ENCODE peak calls at places on chromosomes 4 and X, in ten cellular contexts. I is spleen; F is esophagus squamous epithelium; M is endothelial cell of umbilical vein; X is AG09319; T is psoas muscle; J is CD4-positive, alpha-beta T cell; L is A549; H is hepatocyte; P is endodermal cell. B is an unnamed sample.

GRCh38 chr4:22625301-22625700 is 67.4 kb upstream of the GBA3 start:
- DNase-seq in I (no peak), F (no peak), M (no peak), X (no peak), T (no peak), J (no peak), L (no peak), H (no peak), P (peak), B (no peak)

GRCh38 chrX:2584216-2584615 is 83.4 kb upstream of the DHRSX start:
- DNase-seq in I (no peak), F (no peak), M (no peak), X (no peak), T (no peak), J (no peak), L (no peak), H (no peak), P (peak), B (peak)

GRCh38 chr4:19722404-19722803 is 529.3 kb upstream of the SLIT2 start:
- DNase-seq in I (no peak), F (no peak), M (peak), X (no peak), T (no peak), J (no peak), L (no peak), H (no peak), P (no peak), B (no peak)

GRCh38 chrX:132401935-132402334 is 86.9 kb downstream of the MBNL3 start:
- DNase-seq in I (no peak), F (no peak), M (no peak), X (no peak), T (no peak), J (no peak), L (no peak), H (no peak), P (no peak), B (no peak)

GRCh38 chr4:55553442-55553841 is 6.7 kb upstream of the CLOCK start:
- DNase-seq in I (no peak), F (no peak), M (no peak), X (peak), T (no peak), J (no peak), L (no peak), H (no peak), P (peak), B (no peak)

GRCh38 chrX:153782324-153782723 is 1.5 kb downstream of the SRPK3 start:
- DNase-seq in I (no peak), F (no peak), M (no peak), X (no peak), T (no peak), J (no peak), L (no peak), H (no peak), P (peak), B (no peak)

GRCh38 chr4:185256444-185256843 is 47.0 kb downstream of the SNX25 start:
- DNase-seq in I (no peak), F (no peak), M (no peak), X (no peak), T (no peak), J (no peak), L (no peak), H (no peak), P (no peak), B (no peak)

GRCh38 chr4:174865418-174865985 is 36.5 kb upstream of the GLRA3 start:
- DNase-seq in I (no peak), F (no peak), M (no peak), X (no peak), T (no peak), J (no peak), L (no peak), H (no peak), P (no peak), B (no peak)

GRCh38 chr4:52655505-52655904 is 3.6 kb downstream of the USP46 start:
- DNase-seq in I (no peak), F (no peak), M (no peak), X (no peak), T (no peak), J (no peak), L (no peak), H (no peak), P (no peak), B (no peak)

GRCh38 chr4:87978656-87979055 is 3.1 kb downstream of the SPP1 start:
- DNase-seq in I (no peak), F (no peak), M (no peak), X (no peak), T (no peak), J (no peak), L (no peak), H (no peak), P (no peak), B (no peak)

DNA sequence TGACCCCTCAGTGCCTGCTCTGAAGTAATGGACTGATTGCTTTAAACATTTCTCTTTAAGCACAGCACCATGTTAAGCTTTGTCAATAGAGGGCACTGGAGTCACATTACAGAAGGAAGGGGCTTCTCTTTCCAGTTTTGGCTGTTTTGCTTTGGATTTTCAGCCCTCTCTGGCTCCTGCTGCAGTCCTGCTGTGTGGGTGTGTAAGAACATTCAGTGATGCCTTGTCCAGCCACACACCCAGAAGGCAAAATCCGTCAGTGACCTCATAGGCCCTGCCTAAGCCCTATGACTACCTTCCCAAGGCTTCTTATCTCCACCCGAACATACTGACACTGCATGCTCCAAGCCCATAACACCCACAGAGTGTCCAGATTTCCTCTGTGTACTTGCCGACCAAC is 215.3 kb upstream of the CTSO start:
- DNase-seq in I (no peak), F (no peak), M (peak), X (peak), T (no peak), J (no peak), L (no peak), H (peak), P (peak), B (peak)
- TF ChIP-seq CTCF in I (no peak), F (no peak), M (peak), X (peak), T (no peak), J (no peak), L (peak), H (peak), P (peak), B (peak)

DNA sequence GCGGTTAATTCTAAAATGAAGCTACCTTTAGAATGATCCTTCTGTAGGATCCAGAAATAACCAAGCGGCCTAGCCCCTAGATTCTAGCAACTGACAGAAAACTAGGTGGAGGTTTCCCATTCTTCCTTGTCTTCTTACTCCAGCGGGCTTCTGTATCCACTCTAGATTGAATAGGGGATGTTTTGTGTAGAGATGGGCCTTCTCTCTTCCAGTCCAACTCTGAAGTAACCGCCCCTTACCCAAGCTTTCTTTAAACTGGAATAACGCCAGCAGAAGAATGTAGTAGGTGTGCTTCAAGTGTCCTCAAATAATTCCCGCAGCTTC is 386 bp upstream of the TMEM184C start:
- DNase-seq in I (no peak), F (no peak), M (no peak), X (no peak), T (no peak), J (no peak), L (no peak), H (no peak), P (no peak), B (no peak)
- TF ChIP-seq CTCF in I (no peak), F (no peak), M (no peak), X (no peak), T (no peak), J (no peak), L (no peak), H (no peak), P (no peak), B (no peak)

GRCh38 chr4:173834151-173834550 is 304.1 kb upstream of the HAND2 start:
- DNase-seq in I (no peak), F (no peak), M (no peak), X (no peak), T (no peak), J (no peak), L (peak), H (no peak), P (no peak), B (no peak)
- TF ChIP-seq CTCF in I (no peak), F (no peak), M (no peak), X (no peak), T (no peak), J (no peak), L (no peak), H (no peak), P (peak), B (no peak)

DNA sequence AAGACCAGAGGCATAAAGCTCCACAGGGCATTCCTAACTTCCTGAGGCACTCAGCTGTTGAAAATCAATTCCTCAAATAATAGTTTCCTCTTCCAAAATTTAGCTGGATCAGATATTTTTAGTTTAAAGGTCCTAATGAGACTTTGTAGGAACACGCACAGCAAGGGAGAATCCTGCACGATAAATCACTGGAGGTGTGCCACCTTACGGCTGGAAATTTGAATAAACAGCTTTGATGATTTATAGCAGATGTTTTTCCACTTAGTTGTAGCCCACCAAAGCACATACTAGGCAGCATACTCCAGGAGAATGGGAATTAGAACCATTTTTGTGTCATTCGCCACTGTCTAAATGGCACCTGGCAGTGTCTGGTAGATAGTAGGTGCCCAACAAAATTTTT is 504.1 kb upstream of the ZFP42 start:
- DNase-seq in I (no peak), F (no peak), M (no peak), X (no peak), T (no peak), J (no peak), L (no peak), H (no peak), P (no peak), B (no peak)
- TF ChIP-seq CTCF in I (no peak), F (no peak), M (no peak), X (no peak), T (no peak), J (no peak), L (no peak), H (no peak), P (no peak), B (no peak)

DNA sequence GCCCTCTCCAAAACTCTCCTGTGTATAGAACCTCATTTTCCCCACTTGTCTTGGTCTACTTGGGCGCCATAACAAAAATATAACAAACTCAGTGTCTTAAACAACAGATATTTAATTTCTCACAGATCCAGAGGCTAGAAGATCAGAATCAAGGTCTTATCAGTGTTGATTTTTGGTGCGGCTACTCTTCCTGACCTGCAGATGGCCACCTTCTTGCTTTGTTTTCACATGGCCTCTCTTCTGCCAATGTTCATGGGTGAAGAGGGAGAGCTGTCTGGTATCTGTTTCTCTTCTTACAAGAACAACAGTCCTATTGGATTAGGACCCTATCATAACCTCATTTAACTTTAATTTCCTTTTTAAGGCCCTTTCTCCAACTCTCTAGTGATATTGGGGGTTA is 177.3 kb downstream of the PABPC4L start:
- DNase-seq in I (no peak), F (no peak), M (peak), X (no peak), T (no peak), J (no peak), L (no peak), H (peak), P (no peak), B (no peak)
- TF ChIP-seq CTCF in I (no peak), F (no peak), M (peak), X (peak), T (no peak), J (no peak), L (peak), H (peak), P (peak), B (peak)

DNA sequence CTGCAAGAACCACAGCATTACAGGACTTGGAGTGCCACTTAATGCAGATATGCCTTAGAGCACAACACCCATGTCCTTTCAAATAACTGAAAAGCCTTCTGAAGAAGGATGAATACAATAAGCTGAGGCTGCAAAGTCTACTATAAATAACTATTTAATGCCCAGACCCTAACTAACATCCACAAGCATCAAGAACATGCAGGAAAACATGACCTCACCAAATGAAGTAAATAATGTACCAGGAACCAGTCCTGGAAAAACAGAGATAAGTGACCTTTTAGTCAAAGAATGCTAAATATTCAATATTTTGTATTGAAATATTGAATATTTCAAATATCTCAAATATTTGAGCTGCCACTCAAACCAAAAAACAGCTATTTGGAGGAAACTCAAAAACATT is 16.9 kb downstream of the ACTRT1 start:
- DNase-seq in I (no peak), F (no peak), M (peak), X (no peak), T (no peak), J (no peak), L (no peak), H (no peak), P (no peak), B (no peak)
- TF ChIP-seq CTCF in I (no peak), F (no peak), M (no peak), X (no peak), T (no peak), J (no peak), L (no peak), H (no peak), P (no peak), B (no peak)

GRCh38 chr4:100547541-100548208 is 29.9 kb upstream of the EMCN start:
- DNase-seq in I (no peak), F (no peak), M (no peak), X (no peak), T (no peak), J (no peak), L (no peak), H (no peak), P (peak), B (no peak)
- TF ChIP-seq CTCF in I (no peak), F (no peak), M (no peak), X (no peak), T (no peak), J (no peak), L (no peak), H (no peak), P (peak), B (no peak)

B was measured in neural crest cell.